ENCODE peak calls at places on chromosomes 11 and 22, in eight cellular contexts. W, Z, O, C, T, B, A and J are unnamed samples.

GRCh38 chr11:110314366-110315095 is 18.1 kb upstream of the RDX start:
- DNase-seq in W (no peak), Z (no peak), O (no peak), C (no peak), T (no peak), B (no peak), A (no peak), J (no peak)

GRCh38 chr11:69114811-69115523 is 40.8 kb upstream of the SMIM38 start:
- DNase-seq in W (no peak), Z (no peak), O (no peak), C (no peak), T (no peak), B (no peak), A (no peak), J (no peak)

GRCh38 chr22:40213478-40213877 is 35.8 kb downstream of the TNRC6B start:
- DNase-seq in W (no peak), Z (no peak), O (no peak), C (no peak), T (no peak), B (no peak), A (no peak), J (no peak)

GRCh38 chr11:82682003-82682751 is 51.5 kb downstream of the FAM181B start:
- DNase-seq in W (no peak), Z (peak), O (peak), C (no peak), T (no peak), B (peak), A (no peak), J (no peak)

GRCh38 chr11:2539761-2540520 is 95.1 kb downstream of the KCNQ1 start:
- DNase-seq in W (no peak), Z (no peak), O (no peak), C (no peak), T (peak), B (no peak), A (peak), J (no peak)

GRCh38 chr11:6655020-6655789 is 404 bp downstream of the DCHS1 start:
- DNase-seq in W (peak), Z (no peak), O (no peak), C (no peak), T (no peak), B (peak), A (peak), J (no peak)

GRCh38 chr11:35619754-35620640 is 1.7 kb downstream of the FJX1 start:
- DNase-seq in W (no peak), Z (no peak), O (peak), C (no peak), T (no peak), B (peak), A (no peak), J (no peak)

GRCh38 chr22:41596776-41597634 is 7.4 kb upstream of the PMM1 start:
- DNase-seq in W (peak), Z (peak), O (peak), C (peak), T (peak), B (peak), A (peak), J (no peak)

GRCh38 chr22:17777005-17777716 is 2.9 kb upstream of the BID start:
- DNase-seq in W (peak), Z (no peak), O (no peak), C (no peak), T (peak), B (no peak), A (peak), J (no peak)

GRCh38 chr11:67032830-67033555 is 10.1 kb downstream of the SYT12 start:
- DNase-seq in W (no peak), Z (no peak), O (no peak), C (no peak), T (no peak), B (no peak), A (no peak), J (no peak)

GRCh38 chr11:11963842-11964773 is 44.3 kb downstream of the DKK3 start:
- DNase-seq in W (no peak), Z (no peak), O (no peak), C (no peak), T (no peak), B (no peak), A (peak), J (no peak)

GRCh38 chr22:25334091-25334490 is 114.7 kb downstream of the CRYBB2 start:
- DNase-seq in W (peak), Z (peak), O (peak), C (peak), T (peak), B (peak), A (no peak), J (no peak)

GRCh38 chr11:19988598-19988997 is 171.7 kb downstream of the DBX1 start:
- DNase-seq in W (no peak), Z (no peak), O (peak), C (peak), T (no peak), B (peak), A (peak), J (no peak)

GRCh38 chr11:61131998-61132555 is 29.1 kb downstream of the VPS37C start:
- DNase-seq in W (no peak), Z (no peak), O (no peak), C (no peak), T (no peak), B (no peak), A (peak), J (no peak)

GRCh38 chr11:114209904-114210303 is 86.3 kb upstream of the NNMT start:
- DNase-seq in W (no peak), Z (no peak), O (no peak), C (no peak), T (peak), B (no peak), A (no peak), J (no peak)

GRCh38 chr11:2737876-2738275 is 38.1 kb upstream of the KCNQ1OT1 start:
- DNase-seq in W (no peak), Z (peak), O (no peak), C (no peak), T (peak), B (no peak), A (peak), J (no peak)

GRCh38 chr22:38681784-38682335 is at the start of gene TOMM22:
- DNase-seq in W (peak), Z (peak), O (peak), C (peak), T (peak), B (peak), A (peak), J (peak)

GRCh38 chr11:6229911-6230310 is 4.5 kb downstream of the FHIP1B start:
- DNase-seq in W (peak), Z (peak), O (no peak), C (no peak), T (peak), B (no peak), A (no peak), J (no peak)

GRCh38 chr11:21988477-21988876 is 204.4 kb upstream of the ANO5 start:
- DNase-seq in W (no peak), Z (no peak), O (no peak), C (no peak), T (no peak), B (no peak), A (no peak), J (no peak)

GRCh38 chr11:122323754-122324421 is 207.9 kb upstream of the BLID start:
- DNase-seq in W (no peak), Z (no peak), O (no peak), C (no peak), T (no peak), B (no peak), A (no peak), J (no peak)

GRCh38 chr11:110134120-110134519 is 40.9 kb downstream of the ZC3H12C start:
- DNase-seq in W (no peak), Z (no peak), O (no peak), C (no peak), T (no peak), B (no peak), A (no peak), J (no peak)

GRCh38 chr11:10414659-10415058 is 40.4 kb upstream of the AMPD3 start:
- DNase-seq in W (no peak), Z (no peak), O (peak), C (peak), T (peak), B (peak), A (peak), J (no peak)

GRCh38 chr11:84437129-84438123 is 1151.3 kb upstream of the CCDC90B start:
- DNase-seq in W (no peak), Z (peak), O (peak), C (peak), T (peak), B (peak), A (peak), J (no peak)

GRCh38 chr22:43273902-43274484 is 69.2 kb downstream of the SCUBE1 start:
- DNase-seq in W (peak), Z (no peak), O (peak), C (peak), T (peak), B (peak), A (no peak), J (no peak)

GRCh38 chr11:107563702-107564101 is 1.8 kb downstream of the ALKBH8 start:
- DNase-seq in W (peak), Z (peak), O (peak), C (peak), T (peak), B (peak), A (no peak), J (no peak)

GRCh38 chr22:37020192-37020479 is 594 bp downstream of the MPST start:
- DNase-seq in W (no peak), Z (peak), O (peak), C (peak), T (peak), B (no peak), A (no peak), J (no peak)

GRCh38 chr11:117639601-117640000 is 157.4 kb downstream of the DSCAML1 start:
- DNase-seq in W (no peak), Z (no peak), O (no peak), C (no peak), T (no peak), B (no peak), A (no peak), J (no peak)

GRCh38 chr11:76653674-76654309 is 16.8 kb downstream of the LRRC32 start:
- DNase-seq in W (no peak), Z (peak), O (no peak), C (peak), T (peak), B (no peak), A (peak), J (no peak)

GRCh38 chr11:110023711-110024110 is 69.5 kb upstream of the ZC3H12C start:
- DNase-seq in W (no peak), Z (no peak), O (no peak), C (no peak), T (no peak), B (no peak), A (no peak), J (no peak)

GRCh38 chr22:31898406-31898805 is 45.9 kb upstream of the YWHAH start:
- DNase-seq in W (no peak), Z (no peak), O (no peak), C (no peak), T (no peak), B (no peak), A (no peak), J (no peak)

GRCh38 chr11:35540526-35540925 is 15.1 kb upstream of the PAMR1 start:
- DNase-seq in W (no peak), Z (no peak), O (no peak), C (no peak), T (no peak), B (no peak), A (no peak), J (no peak)

GRCh38 chr11:47220401-47220821 is 5.6 kb downstream of the DDB2 start:
- DNase-seq in W (no peak), Z (no peak), O (no peak), C (no peak), T (no peak), B (no peak), A (no peak), J (no peak)

GRCh38 chr22:50114221-50114981 is 24.6 kb downstream of the MOV10L1 start:
- DNase-seq in W (no peak), Z (no peak), O (no peak), C (no peak), T (no peak), B (no peak), A (no peak), J (no peak)

GRCh38 chr11:30365793-30366517 is 43.1 kb downstream of the ARL14EP start:
- DNase-seq in W (no peak), Z (no peak), O (peak), C (no peak), T (no peak), B (no peak), A (no peak), J (no peak)

GRCh38 chr11:293852-294661 is 5.1 kb downstream of the PGGHG start:
- DNase-seq in W (no peak), Z (no peak), O (no peak), C (no peak), T (peak), B (no peak), A (peak), J (no peak)

GRCh38 chr22:23075525-23076216 is 5.4 kb downstream of the GNAZ start:
- DNase-seq in W (no peak), Z (no peak), O (no peak), C (no peak), T (peak), B (no peak), A (peak), J (no peak)

GRCh38 chr11:70270104-70270876 is at the start of gene PPFIA1:
- DNase-seq in W (peak), Z (peak), O (peak), C (peak), T (peak), B (peak), A (peak), J (peak)
- H3K27ac ChIP-seq in W (peak), Z (peak), O (peak), C (peak), T (peak), B (peak), A (peak), J (peak)

GRCh38 chr11:46064221-46064620 is 57.0 kb downstream of the PHF21A start:
- DNase-seq in W (no peak), Z (no peak), O (peak), C (no peak), T (no peak), B (peak), A (no peak), J (no peak)

GRCh38 chr11:46066335-46066734 is 54.9 kb downstream of the PHF21A start:
- DNase-seq in W (no peak), Z (no peak), O (no peak), C (no peak), T (no peak), B (no peak), A (no peak), J (no peak)

GRCh38 chr11:46063138-46063537 is 58.1 kb downstream of the PHF21A start:
- DNase-seq in W (no peak), Z (no peak), O (no peak), C (no peak), T (no peak), B (no peak), A (no peak), J (no peak)

GRCh38 chr11:46069595-46069994 is 51.7 kb downstream of the PHF21A start:
- DNase-seq in W (no peak), Z (no peak), O (no peak), C (no peak), T (no peak), B (no peak), A (no peak), J (no peak)

DNA sequence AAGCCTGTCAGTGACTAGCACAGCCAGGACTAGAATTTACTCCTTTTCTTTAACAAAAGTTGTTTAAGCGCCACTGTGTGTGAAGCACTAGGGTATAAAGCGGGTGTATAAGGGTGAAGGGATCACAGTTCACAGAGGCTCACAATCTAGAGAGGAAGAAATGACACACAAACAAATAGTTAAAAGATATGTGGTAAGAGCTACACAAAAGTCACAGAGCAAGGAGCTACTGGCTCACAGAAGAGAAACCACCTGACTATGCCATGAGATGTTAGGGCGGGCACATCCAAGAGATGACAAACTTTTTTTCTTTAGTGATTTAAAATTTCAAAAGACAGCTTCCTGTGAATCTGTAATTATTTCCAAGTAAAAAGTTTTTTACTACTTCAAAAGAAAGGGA is 55.6 kb downstream of the PHF21A start:
- DNase-seq in W (no peak), Z (no peak), O (no peak), C (no peak), T (no peak), B (no peak), A (no peak), J (no peak)
- H3K27ac ChIP-seq in W (no peak), Z (no peak), O (no peak), C (no peak), T (no peak), B (peak), A (no peak), J (peak)

GRCh38 chr11:92882828-92883611 is 86.4 kb upstream of the MTNR1B start:
- DNase-seq in W (no peak), Z (no peak), O (no peak), C (no peak), T (no peak), B (no peak), A (no peak), J (no peak)
- H3K27ac ChIP-seq in W (no peak), Z (no peak), O (no peak), C (no peak), T (no peak), B (no peak), A (no peak), J (no peak)

DNA sequence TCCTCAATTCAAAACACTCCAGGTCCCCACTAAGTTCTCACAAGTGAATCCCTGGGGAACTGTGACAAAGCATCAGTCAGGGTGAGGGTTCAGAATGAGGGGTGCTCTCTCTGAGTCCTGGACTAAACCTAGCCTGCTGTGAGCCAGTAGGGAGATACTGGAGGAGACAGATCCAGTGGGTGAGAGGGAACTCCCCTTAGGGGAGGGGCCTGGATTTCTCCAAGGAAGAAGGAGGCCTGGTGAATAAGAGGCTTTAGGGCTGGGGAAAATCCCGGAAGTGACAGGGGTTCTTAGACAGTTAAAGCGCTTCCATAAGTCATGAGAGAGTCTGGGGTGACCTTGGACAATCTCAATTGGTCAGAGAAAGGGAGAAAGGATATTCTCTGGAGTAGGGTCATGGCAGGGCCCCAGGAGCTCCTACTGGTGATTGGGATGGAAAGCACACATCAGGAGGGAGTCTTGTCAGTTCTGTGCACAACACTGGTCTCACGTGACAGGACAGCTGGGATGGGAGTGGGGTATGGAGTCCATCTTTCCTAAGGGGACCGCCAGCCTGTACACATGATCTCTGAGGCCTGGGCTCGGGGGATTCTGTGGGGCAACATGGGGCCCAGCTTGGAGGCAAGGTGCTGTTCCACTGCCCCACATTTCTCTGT is 1.5 kb downstream of the TBC1D10A start:
- DNase-seq in W (no peak), Z (peak), O (peak), C (peak), T (peak), B (peak), A (no peak), J (no peak)
- H3K27ac ChIP-seq in W (peak), Z (peak), O (no peak), C (peak), T (peak), B (no peak), A (peak), J (peak)

DNA sequence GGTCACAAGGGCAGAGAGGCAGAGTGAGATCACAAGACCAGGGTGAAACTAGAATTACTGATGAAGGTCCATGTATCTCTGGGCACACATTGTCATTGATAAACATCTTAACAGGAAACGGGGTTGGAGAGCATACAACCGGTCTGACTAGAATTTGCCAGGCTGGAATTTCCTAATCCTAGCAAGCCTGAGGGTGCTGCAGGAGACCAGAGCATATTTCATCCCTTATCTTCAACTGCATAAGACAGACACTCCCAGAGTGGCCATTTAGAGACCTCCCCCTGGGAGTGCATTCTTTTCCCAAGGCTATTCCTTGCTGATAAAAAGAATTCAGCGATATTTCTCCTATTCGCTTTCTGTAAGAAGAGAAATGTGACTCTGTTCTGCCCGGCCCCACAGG is 84.6 kb upstream of the IZUMO1R start:
- DNase-seq in W (no peak), Z (no peak), O (peak), C (peak), T (no peak), B (peak), A (no peak), J (no peak)
- H3K27ac ChIP-seq in W (no peak), Z (no peak), O (no peak), C (no peak), T (no peak), B (no peak), A (no peak), J (no peak)

GRCh38 chr11:64653388-64653973 is 62.5 kb downstream of the SLC22A12 start:
- DNase-seq in W (no peak), Z (no peak), O (no peak), C (no peak), T (no peak), B (peak), A (no peak), J (no peak)

GRCh38 chr11:64648551-64648950 is 57.5 kb downstream of the SLC22A12 start:
- DNase-seq in W (no peak), Z (no peak), O (no peak), C (no peak), T (no peak), B (no peak), A (no peak), J (no peak)

GRCh38 chr11:64652586-64653387 is 61.8 kb downstream of the SLC22A12 start:
- DNase-seq in W (peak), Z (peak), O (peak), C (peak), T (peak), B (peak), A (peak), J (no peak)

GRCh38 chr11:64649304-64649703 is 58.3 kb downstream of the SLC22A12 start:
- DNase-seq in W (no peak), Z (no peak), O (peak), C (peak), T (no peak), B (peak), A (no peak), J (no peak)

GRCh38 chr11:64650923-64651523 is 60.0 kb downstream of the SLC22A12 start:
- DNase-seq in W (no peak), Z (no peak), O (peak), C (no peak), T (no peak), B (peak), A (no peak), J (no peak)
- H3K27ac ChIP-seq in W (no peak), Z (no peak), O (no peak), C (no peak), T (no peak), B (no peak), A (no peak), J (no peak)

DNA sequence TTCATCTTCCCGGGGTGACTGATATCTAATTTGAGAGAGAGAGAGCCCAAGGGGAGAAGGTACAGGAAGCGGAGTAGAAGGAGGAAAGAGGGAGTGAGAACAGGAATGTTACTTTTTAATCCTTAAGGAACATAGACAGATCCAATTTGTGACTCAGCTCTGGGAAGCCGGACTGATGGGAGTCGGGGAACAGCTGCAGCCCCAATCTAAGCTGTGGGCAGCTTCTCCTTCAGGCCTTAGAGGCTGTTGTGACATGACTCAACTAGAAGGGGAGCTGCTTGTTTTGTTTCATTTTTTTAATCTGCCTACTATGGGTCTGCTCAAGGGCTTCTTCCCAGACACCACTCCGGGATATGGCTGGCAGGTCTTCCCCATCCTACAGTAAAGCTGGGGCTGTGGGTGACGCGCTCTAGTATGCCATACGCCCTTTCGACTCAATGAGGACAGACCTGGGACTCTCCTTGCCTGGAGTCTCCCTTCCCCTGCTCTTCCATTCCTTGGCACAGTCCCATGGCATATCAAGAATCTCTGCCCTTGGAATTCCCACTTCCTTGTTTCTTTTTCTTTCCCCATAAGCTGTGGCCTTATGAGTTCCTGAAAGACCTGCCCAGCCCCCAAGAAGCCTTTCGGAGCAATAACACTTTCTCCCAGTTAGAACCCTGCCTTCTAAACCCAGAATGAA is 103.3 kb upstream of the AKIP1 start:
- DNase-seq in W (no peak), Z (peak), O (no peak), C (peak), T (peak), B (no peak), A (peak), J (no peak)
- H3K27ac ChIP-seq in W (no peak), Z (peak), O (no peak), C (peak), T (peak), B (no peak), A (peak), J (peak)